ENCODE peak calls at places on chromosomes 16 and 17, in six cellular contexts. One of them, this sample, is unnamed.

GRCh38 chr17:15651001-15651582 is 31.6 kb upstream of the FBXW10B start:
- DNase-seq in testis: no peak
- DNase-seq in cardiac muscle cell: no peak
- DNase-seq in naive thymus-derived CD4-positive, alpha-beta T cell: no peak
- DNase-seq in body of pancreas: no peak
- DNase-seq in GM23248: peak; percentile 34
- DNase-seq in this sample: no peak

GRCh38 chr16:66758086-66758485 is 6.7 kb upstream of the DYNC1LI2 start:
- DNase-seq in testis: no peak
- DNase-seq in cardiac muscle cell: no peak
- DNase-seq in GM23248: no peak
- DNase-seq in body of pancreas: no peak
- DNase-seq in naive thymus-derived CD4-positive, alpha-beta T cell: no peak
- DNase-seq in this sample: no peak

GRCh38 chr17:21313320-21313719 is 28.8 kb downstream of the MAP2K3 start:
- DNase-seq in testis: peak; percentile 10
- DNase-seq in naive thymus-derived CD4-positive, alpha-beta T cell: no peak
- DNase-seq in cardiac muscle cell: no peak
- DNase-seq in GM23248: no peak
- DNase-seq in body of pancreas: no peak
- DNase-seq in this sample: peak; percentile 54

GRCh38 chr16:89123001-89123830 is 29.6 kb downstream of the ACSF3 start:
- DNase-seq in cardiac muscle cell: no peak
- DNase-seq in GM23248: peak; percentile 22
- DNase-seq in testis: no peak
- DNase-seq in naive thymus-derived CD4-positive, alpha-beta T cell: no peak
- DNase-seq in body of pancreas: no peak
- DNase-seq in this sample: no peak

GRCh38 chr16:74030000-74030399 is 266.6 kb upstream of the PSMD7 start:
- DNase-seq in cardiac muscle cell: no peak
- DNase-seq in testis: no peak
- DNase-seq in body of pancreas: no peak
- DNase-seq in naive thymus-derived CD4-positive, alpha-beta T cell: no peak
- DNase-seq in GM23248: no peak
- DNase-seq in this sample: no peak

GRCh38 chr16:50301626-50302471 is 35.5 kb downstream of the ADCY7 start:
- DNase-seq in cardiac muscle cell: peak; percentile 75
- DNase-seq in naive thymus-derived CD4-positive, alpha-beta T cell: no peak
- DNase-seq in GM23248: peak; percentile 96
- DNase-seq in body of pancreas: no peak
- DNase-seq in testis: no peak
- DNase-seq in this sample: peak; percentile 74

GRCh38 chr16:84340305-84341040 is 27.9 kb upstream of the ATP2C2 start:
- DNase-seq in GM23248: peak; percentile 50
- DNase-seq in cardiac muscle cell: peak; percentile 21
- DNase-seq in naive thymus-derived CD4-positive, alpha-beta T cell: no peak
- DNase-seq in body of pancreas: no peak
- DNase-seq in testis: no peak
- DNase-seq in this sample: no peak

GRCh38 chr17:32285770-32286517 is 20.3 kb downstream of the RHBDL3 start:
- DNase-seq in GM23248: no peak
- DNase-seq in testis: no peak
- DNase-seq in cardiac muscle cell: no peak
- DNase-seq in body of pancreas: no peak
- DNase-seq in naive thymus-derived CD4-positive, alpha-beta T cell: no peak
- DNase-seq in this sample: no peak

GRCh38 chr16:62853887-62854286 is 817.6 kb upstream of the CDH8 start:
- DNase-seq in GM23248: no peak
- DNase-seq in cardiac muscle cell: no peak
- DNase-seq in body of pancreas: no peak
- DNase-seq in testis: no peak
- DNase-seq in naive thymus-derived CD4-positive, alpha-beta T cell: no peak
- DNase-seq in this sample: no peak

GRCh38 chr17:17606416-17607000 is 15.0 kb upstream of the PEMT start:
- DNase-seq in GM23248: peak; percentile 69
- DNase-seq in cardiac muscle cell: no peak
- DNase-seq in naive thymus-derived CD4-positive, alpha-beta T cell: no peak
- DNase-seq in testis: no peak
- DNase-seq in body of pancreas: no peak
- DNase-seq in this sample: no peak

GRCh38 chr17:15123593-15124590 is 141.2 kb downstream of the PMP22 start:
- DNase-seq in cardiac muscle cell: no peak
- DNase-seq in GM23248: peak; percentile 85
- DNase-seq in naive thymus-derived CD4-positive, alpha-beta T cell: no peak
- DNase-seq in body of pancreas: no peak
- DNase-seq in testis: no peak
- DNase-seq in this sample: no peak

GRCh38 chr16:80672379-80672778 is 131.6 kb downstream of the DYNLRB2 start:
- DNase-seq in GM23248: no peak
- DNase-seq in naive thymus-derived CD4-positive, alpha-beta T cell: no peak
- DNase-seq in testis: no peak
- DNase-seq in cardiac muscle cell: no peak
- DNase-seq in body of pancreas: no peak
- DNase-seq in this sample: no peak

GRCh38 chr17:43430936-43431649 is 32.3 kb downstream of the ARL4D start:
- DNase-seq in testis: no peak
- DNase-seq in naive thymus-derived CD4-positive, alpha-beta T cell: no peak
- DNase-seq in GM23248: no peak
- DNase-seq in cardiac muscle cell: no peak
- DNase-seq in body of pancreas: no peak
- DNase-seq in this sample: no peak

GRCh38 chr17:41325611-41326010 is 10.1 kb upstream of the KRTAP17-1 start:
- DNase-seq in testis: no peak
- DNase-seq in body of pancreas: no peak
- DNase-seq in GM23248: no peak
- DNase-seq in cardiac muscle cell: no peak
- DNase-seq in naive thymus-derived CD4-positive, alpha-beta T cell: no peak
- DNase-seq in this sample: no peak

GRCh38 chr17:41987642-41988041 is 21.0 kb downstream of the CNP start:
- DNase-seq in GM23248: peak; percentile 16
- DNase-seq in naive thymus-derived CD4-positive, alpha-beta T cell: no peak
- DNase-seq in cardiac muscle cell: peak; percentile 48
- DNase-seq in body of pancreas: no peak
- DNase-seq in testis: no peak
- DNase-seq in this sample: no peak

GRCh38 chr16:54862529-54862928 is 68.1 kb upstream of the IRX5 start:
- DNase-seq in naive thymus-derived CD4-positive, alpha-beta T cell: no peak
- DNase-seq in body of pancreas: no peak
- DNase-seq in GM23248: no peak
- DNase-seq in cardiac muscle cell: no peak
- DNase-seq in testis: no peak
- DNase-seq in this sample: no peak

GRCh38 chr16:14097182-14097951 is 26.2 kb downstream of the MRTFB start:
- DNase-seq in naive thymus-derived CD4-positive, alpha-beta T cell: no peak
- DNase-seq in body of pancreas: peak; percentile 90
- DNase-seq in GM23248: no peak
- DNase-seq in testis: no peak
- DNase-seq in cardiac muscle cell: no peak
- DNase-seq in this sample: no peak

GRCh38 chr17:49022391-49022941 is 25.3 kb downstream of the IGF2BP1 start:
- DNase-seq in GM23248: no peak
- DNase-seq in cardiac muscle cell: peak; percentile 89
- DNase-seq in naive thymus-derived CD4-positive, alpha-beta T cell: no peak
- DNase-seq in testis: peak; percentile 8
- DNase-seq in body of pancreas: peak; percentile 32
- DNase-seq in this sample: peak; percentile 31

GRCh38 chr16:1152123-1152638 is 725 bp upstream of the CACNA1H start:
- DNase-seq in GM23248: peak; percentile 24
- DNase-seq in testis: no peak
- DNase-seq in body of pancreas: no peak
- DNase-seq in cardiac muscle cell: no peak
- DNase-seq in naive thymus-derived CD4-positive, alpha-beta T cell: peak; percentile 42
- DNase-seq in this sample: no peak

GRCh38 chr16:88389191-88389590 is 6.4 kb downstream of the ZNF469 start:
- DNase-seq in testis: no peak
- DNase-seq in naive thymus-derived CD4-positive, alpha-beta T cell: no peak
- DNase-seq in cardiac muscle cell: no peak
- DNase-seq in GM23248: no peak
- DNase-seq in body of pancreas: no peak
- DNase-seq in this sample: no peak

GRCh38 chr17:78267257-78268073 is 36.0 kb downstream of the TMEM235 start:
- DNase-seq in GM23248: no peak
- DNase-seq in testis: no peak
- DNase-seq in cardiac muscle cell: no peak
- DNase-seq in naive thymus-derived CD4-positive, alpha-beta T cell: no peak
- DNase-seq in body of pancreas: no peak
- DNase-seq in this sample: no peak

GRCh38 chr17:78947235-78948153 is 22.3 kb upstream of the TIMP2 start:
- DNase-seq in naive thymus-derived CD4-positive, alpha-beta T cell: no peak
- DNase-seq in GM23248: no peak
- DNase-seq in body of pancreas: peak; percentile 90
- DNase-seq in testis: peak; percentile 94
- DNase-seq in cardiac muscle cell: peak; percentile 43
- DNase-seq in this sample: no peak

GRCh38 chr16:88387941-88388627 is 5.3 kb downstream of the ZNF469 start:
- DNase-seq in cardiac muscle cell: no peak
- DNase-seq in testis: peak; percentile 36
- DNase-seq in naive thymus-derived CD4-positive, alpha-beta T cell: no peak
- DNase-seq in body of pancreas: peak; percentile 79
- DNase-seq in GM23248: peak; percentile 42
- DNase-seq in this sample: peak; percentile 81

GRCh38 chr17:61235821-61236197 is 163.8 kb upstream of the TBX2 start:
- DNase-seq in naive thymus-derived CD4-positive, alpha-beta T cell: no peak
- DNase-seq in cardiac muscle cell: peak; percentile 64
- DNase-seq in body of pancreas: no peak
- DNase-seq in GM23248: peak; percentile 65
- DNase-seq in testis: peak; percentile 56
- DNase-seq in this sample: no peak

GRCh38 chr16:2468725-2469398 is 2.2 kb upstream of the NTN3 start:
- DNase-seq in body of pancreas: no peak
- DNase-seq in GM23248: no peak
- DNase-seq in naive thymus-derived CD4-positive, alpha-beta T cell: no peak
- DNase-seq in cardiac muscle cell: no peak
- DNase-seq in testis: no peak
- DNase-seq in this sample: no peak

GRCh38 chr17:82870541-82870940 is 30.7 kb upstream of the ZNF750 start:
- DNase-seq in cardiac muscle cell: no peak
- DNase-seq in naive thymus-derived CD4-positive, alpha-beta T cell: no peak
- DNase-seq in testis: no peak
- DNase-seq in GM23248: no peak
- DNase-seq in body of pancreas: no peak
- DNase-seq in this sample: no peak

GRCh38 chr17:65195716-65196115 is 58.5 kb downstream of the RGS9 start:
- DNase-seq in naive thymus-derived CD4-positive, alpha-beta T cell: no peak
- DNase-seq in body of pancreas: no peak
- DNase-seq in cardiac muscle cell: no peak
- DNase-seq in testis: no peak
- DNase-seq in GM23248: no peak
- DNase-seq in this sample: no peak

DNA sequence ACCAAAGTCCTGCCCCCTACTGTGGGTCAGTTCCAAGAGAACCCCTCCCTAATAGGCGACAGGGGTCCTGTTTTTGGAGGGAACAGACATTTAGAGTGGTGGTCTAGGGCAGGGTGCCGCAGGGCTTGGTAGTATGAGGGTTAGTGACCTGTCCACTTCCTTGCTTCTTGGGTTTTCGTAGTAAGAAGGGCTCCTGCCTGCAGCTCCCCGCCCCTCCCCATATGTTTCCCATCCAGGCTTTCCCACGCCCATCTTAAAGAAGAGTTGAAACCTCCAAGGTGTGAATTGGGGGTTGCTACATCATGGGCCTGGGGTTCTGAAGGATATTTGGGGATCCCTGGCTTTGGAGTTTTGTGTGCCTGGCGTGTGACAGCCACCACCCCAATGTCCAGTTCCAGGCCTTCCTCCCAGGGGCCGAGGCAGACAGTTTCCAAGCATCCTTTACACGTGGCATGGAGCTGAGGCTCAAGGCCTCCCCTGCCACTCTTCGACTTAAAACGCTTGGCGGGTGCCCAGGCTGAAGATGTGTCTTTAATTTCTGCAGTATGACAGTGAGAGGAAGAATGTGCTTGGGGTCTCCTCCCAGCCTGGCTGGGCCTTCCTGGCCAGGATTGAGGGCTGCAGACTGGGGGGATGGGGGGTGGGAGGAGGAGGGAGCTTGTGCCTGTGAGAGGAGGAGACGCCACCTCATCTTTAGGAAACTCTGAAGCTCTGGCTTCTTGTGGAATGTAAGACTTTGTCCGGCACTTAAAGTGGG is 2.3 kb upstream of the COL1A1 start:
- DNase-seq in body of pancreas: no peak
- DNase-seq in cardiac muscle cell: peak; percentile 89
- DNase-seq in naive thymus-derived CD4-positive, alpha-beta T cell: no peak
- DNase-seq in testis: no peak
- DNase-seq in GM23248: peak; percentile 99
- DNase-seq in this sample: no peak
- H3K4me1 ChIP-seq in body of pancreas: peaks cover 25% of the 10 kb centered on the region
- H3K4me1 ChIP-seq in cardiac muscle cell: peaks cover 19% of the 10 kb centered on the region
- H3K4me1 ChIP-seq in naive thymus-derived CD4-positive, alpha-beta T cell: peaks cover 12% of the 10 kb centered on the region
- H3K4me1 ChIP-seq in testis: peaks cover 42% of the 10 kb centered on the region
- H3K4me1 ChIP-seq in GM23248: peaks cover 67% of the 10 kb centered on the region
- H3K4me1 ChIP-seq in this sample: peaks cover 50% of the 10 kb centered on the region

DNA sequence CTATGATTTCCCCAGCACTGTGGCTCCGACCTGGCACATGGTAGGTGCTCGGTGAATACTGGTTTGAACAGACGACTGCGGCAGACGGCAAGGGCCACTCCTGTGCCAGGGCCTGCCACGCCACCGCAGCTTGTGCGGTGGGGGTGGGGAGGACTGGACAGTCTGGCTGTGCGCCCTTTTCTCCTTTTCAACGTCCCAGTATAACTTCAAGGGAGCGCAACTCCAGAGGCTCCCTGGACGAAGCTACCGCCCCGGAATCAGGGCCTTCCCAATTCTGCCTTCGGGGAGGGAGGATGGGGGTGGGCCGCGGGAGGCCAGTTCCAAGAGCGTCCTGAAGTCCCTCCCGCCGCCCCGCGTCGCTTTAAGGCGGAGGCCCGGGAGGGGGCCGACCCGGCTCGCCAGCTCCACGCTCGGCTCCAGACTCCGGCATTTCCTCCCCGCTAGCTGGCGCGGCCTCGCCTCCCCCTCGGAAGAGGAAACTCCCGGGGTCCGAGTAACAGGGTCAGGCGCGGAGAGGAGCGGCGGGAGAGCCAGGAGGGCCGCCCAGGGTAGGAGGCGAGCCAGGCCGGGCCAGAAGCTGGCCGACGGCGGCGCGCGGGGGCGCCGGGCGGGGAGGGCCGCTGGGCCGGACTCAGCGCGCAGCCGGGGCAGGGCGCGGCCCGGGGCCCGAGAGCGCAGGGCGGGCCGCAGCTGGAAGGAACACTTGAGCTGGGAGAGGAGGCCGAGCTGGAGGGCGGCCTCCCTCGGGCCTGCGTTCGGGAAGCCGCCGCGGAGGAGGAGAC is at the start of gene ITPRIPL2:
- DNase-seq in cardiac muscle cell: peak; percentile 97
- DNase-seq in testis: peak; percentile 81
- DNase-seq in naive thymus-derived CD4-positive, alpha-beta T cell: no peak
- DNase-seq in body of pancreas: peak; percentile 92
- DNase-seq in GM23248: peak; percentile 96
- DNase-seq in this sample: peak; percentile 90
- H3K4me3 ChIP-seq in cardiac muscle cell: peak within 1 kb of the TSS; percentile 43
- H3K4me3 ChIP-seq in testis: peak within 1 kb of the TSS; percentile 63
- H3K4me3 ChIP-seq in naive thymus-derived CD4-positive, alpha-beta T cell: no peak within 1 kb of the TSS
- H3K4me3 ChIP-seq in body of pancreas: peak within 1 kb of the TSS; percentile 46
- H3K4me3 ChIP-seq in GM23248: peak within 1 kb of the TSS; percentile 73
- H3K4me3 ChIP-seq in this sample: peak within 1 kb of the TSS; percentile 82

GRCh38 chr17:67434061-67434525 is 57.0 kb downstream of the PITPNC1 start:
- DNase-seq in testis: no peak
- DNase-seq in GM23248: peak; percentile 23
- DNase-seq in cardiac muscle cell: peak; percentile 45
- DNase-seq in naive thymus-derived CD4-positive, alpha-beta T cell: no peak
- DNase-seq in body of pancreas: peak; percentile 45
- DNase-seq in this sample: peak; percentile 35
- H3K4me1 ChIP-seq in testis: no peaks in the 10 kb centered on the region
- H3K4me1 ChIP-seq in GM23248: peaks cover 9% of the 10 kb centered on the region
- H3K4me1 ChIP-seq in cardiac muscle cell: peaks cover 5% of the 10 kb centered on the region
- H3K4me1 ChIP-seq in naive thymus-derived CD4-positive, alpha-beta T cell: peaks cover 72% of the 10 kb centered on the region
- H3K4me1 ChIP-seq in body of pancreas: peaks cover 22% of the 10 kb centered on the region
- H3K4me1 ChIP-seq in this sample: no peaks in the 10 kb centered on the region

GRCh38 chr17:81481815-81482505 is 30.6 kb downstream of the ACTG1 start:
- DNase-seq in GM23248: no peak
- DNase-seq in naive thymus-derived CD4-positive, alpha-beta T cell: no peak
- DNase-seq in cardiac muscle cell: no peak
- DNase-seq in testis: no peak
- DNase-seq in body of pancreas: no peak
- DNase-seq in this sample: no peak
- H3K4me3 ChIP-seq in GM23248: peak overlapping the region; percentile 58
- H3K4me3 ChIP-seq in naive thymus-derived CD4-positive, alpha-beta T cell: peak overlapping the region; percentile 24
- H3K4me3 ChIP-seq in cardiac muscle cell: peak overlapping the region; percentile 17
- H3K4me3 ChIP-seq in testis: peak overlapping the region; percentile 25
- H3K4me3 ChIP-seq in body of pancreas: no peak overlapping the region
- H3K4me3 ChIP-seq in this sample: peak overlapping the region; percentile 58

This sample was measured in tibial artery.